ENCODE peak calls at places on chromosomes 1 and 21, in nine cellular contexts. Z is MCF 10A, N is choroid plexus epithelial cell, B is psoas muscle, J is endothelial cell, I is Calu3, K is thyroid gland, G is IMR-90, T is GM13976. X is an unnamed sample.

GRCh38 chr1:184210048-184210447 is 158.5 kb downstream of the TSEN15 start:
- DNase-seq in Z (no peak), N (peak), B (no peak), J (no peak), I (no peak), K (peak), G (peak), T (no peak), X (no peak)

GRCh38 chr1:44408181-44409018 is 3.3 kb downstream of the RNF220 start:
- DNase-seq in Z (no peak), N (peak), B (no peak), J (peak), I (no peak), K (no peak), G (no peak), T (no peak), X (no peak)

GRCh38 chr1:29209173-29209572 is 21.6 kb downstream of the MECR start:
- DNase-seq in Z (no peak), N (peak), B (no peak), J (no peak), I (no peak), K (no peak), G (peak), T (no peak), X (no peak)

GRCh38 chr1:216815239-216815955 is 92.2 kb upstream of the ESRRG start:
- DNase-seq in Z (no peak), N (peak), B (peak), J (no peak), I (no peak), K (peak), G (peak), T (no peak), X (peak)

GRCh38 chr1:66654643-66655042 is 97.6 kb upstream of the DYNLT5 start:
- DNase-seq in Z (no peak), N (no peak), B (no peak), J (no peak), I (no peak), K (no peak), G (no peak), T (no peak), X (peak)

GRCh38 chr1:67746299-67746698 is 61.3 kb downstream of the GADD45A start:
- DNase-seq in Z (no peak), N (no peak), B (no peak), J (no peak), I (no peak), K (no peak), G (no peak), T (no peak), X (no peak)

GRCh38 chr1:119554188-119554587 is 47.2 kb downstream of the HSD3B1 start:
- DNase-seq in Z (peak), N (peak), B (no peak), J (no peak), I (no peak), K (peak), G (peak), T (no peak), X (no peak)

GRCh38 chr1:116290920-116291465 is 82.1 kb upstream of the ATP1A1 start:
- DNase-seq in Z (peak), N (no peak), B (no peak), J (no peak), I (no peak), K (no peak), G (no peak), T (no peak), X (no peak)

GRCh38 chr1:200038987-200039848 is 11.7 kb downstream of the NR5A2 start:
- DNase-seq in Z (peak), N (no peak), B (no peak), J (peak), I (peak), K (peak), G (no peak), T (peak), X (no peak)

GRCh38 chr1:224526771-224527170 is 89.3 kb upstream of the CNIH3 start:
- DNase-seq in Z (no peak), N (no peak), B (no peak), J (no peak), I (no peak), K (no peak), G (no peak), T (no peak), X (no peak)

GRCh38 chr1:97186381-97186780 is 464.8 kb downstream of the PTBP2 start:
- DNase-seq in Z (peak), N (peak), B (no peak), J (peak), I (peak), K (no peak), G (no peak), T (no peak), X (no peak)
- TF ChIP-seq CTCF in Z (no peak), N (peak), B (no peak), J (no peak), I (no peak), K (no peak), G (no peak), T (peak), X (peak)

DNA sequence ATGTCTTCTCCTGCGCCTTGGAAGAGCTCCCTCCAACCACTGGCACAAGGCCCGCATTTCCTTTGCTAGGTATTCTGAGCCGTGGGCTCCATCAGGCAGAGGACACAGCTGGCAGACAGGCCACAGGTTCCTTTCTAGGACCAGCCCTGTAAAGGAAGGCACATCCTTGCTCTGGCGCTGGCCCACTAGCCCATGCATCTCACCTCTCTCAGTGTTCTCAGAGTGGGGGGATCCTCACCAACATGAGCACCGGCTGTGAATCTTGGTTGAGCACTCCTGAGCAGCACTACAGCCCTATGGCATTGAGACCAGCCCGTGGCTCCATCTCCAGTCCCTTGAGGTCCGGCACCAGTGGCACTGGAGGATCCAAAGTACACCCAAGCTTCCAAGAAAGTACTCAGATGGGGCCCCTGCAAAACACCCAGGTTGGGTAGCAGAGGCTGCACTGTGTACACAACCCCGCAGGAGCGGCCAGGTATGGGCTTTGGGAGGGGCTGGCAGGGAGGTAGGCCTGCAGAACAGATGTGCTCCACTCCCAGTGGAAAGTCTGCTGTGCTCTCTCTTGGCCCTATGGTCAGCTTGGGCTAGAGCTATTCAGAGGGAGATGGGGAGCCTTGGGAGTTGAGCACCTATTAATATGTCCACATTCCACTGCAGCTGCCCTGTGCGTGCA is 47.1 kb upstream of the PLPPR5 start:
- DNase-seq in Z (no peak), N (no peak), B (no peak), J (no peak), I (no peak), K (no peak), G (no peak), T (no peak), X (no peak)
- TF ChIP-seq CTCF in Z (no peak), N (no peak), B (no peak), J (no peak), I (no peak), K (no peak), G (no peak), T (no peak), X (no peak)

DNA sequence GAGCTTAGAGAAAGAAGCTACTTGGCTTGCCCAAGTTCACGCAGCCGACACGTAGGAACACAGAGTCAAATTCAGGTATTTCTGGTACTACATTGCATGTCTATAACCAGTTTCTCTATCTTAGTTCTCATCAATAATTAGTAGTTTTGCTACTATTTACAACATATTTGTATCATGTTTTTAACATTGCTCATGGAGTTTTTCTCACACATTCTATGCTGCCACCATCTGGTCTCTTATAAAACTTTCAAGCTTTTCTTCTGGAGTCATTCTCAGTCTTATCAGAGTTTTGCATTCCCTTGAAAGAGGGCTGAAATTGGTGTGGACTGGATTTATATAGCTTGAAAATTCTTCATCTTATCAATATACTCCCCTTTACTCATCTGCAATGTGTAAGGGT is 118.8 kb upstream of the PALMD start:
- DNase-seq in Z (peak), N (peak), B (no peak), J (no peak), I (no peak), K (no peak), G (peak), T (no peak), X (no peak)
- TF ChIP-seq CTCF in Z (peak), N (peak), B (peak), J (no peak), I (no peak), K (no peak), G (peak), T (no peak), X (peak)

GRCh38 chr1:171180671-171181070 is 4.4 kb upstream of the FMO2 start:
- DNase-seq in Z (no peak), N (no peak), B (no peak), J (no peak), I (no peak), K (no peak), G (no peak), T (no peak), X (no peak)
- TF ChIP-seq CTCF in Z (no peak), N (no peak), B (no peak), J (no peak), I (no peak), K (no peak), G (no peak), T (no peak), X (no peak)

GRCh38 chr21:44487831-44488230 is 32.5 kb downstream of the LRRC3 start:
- DNase-seq in Z (peak), N (peak), B (no peak), J (no peak), I (no peak), K (no peak), G (peak), T (no peak), X (no peak)
- TF ChIP-seq CTCF in Z (peak), N (peak), B (no peak), J (peak), I (peak), K (no peak), G (peak), T (no peak), X (peak)

GRCh38 chr21:39720126-39720778 is 24.7 kb upstream of the IGSF5 start:
- DNase-seq in Z (no peak), N (peak), B (no peak), J (no peak), I (no peak), K (no peak), G (no peak), T (no peak), X (no peak)
- TF ChIP-seq CTCF in Z (no peak), N (no peak), B (no peak), J (peak), I (no peak), K (no peak), G (no peak), T (no peak), X (peak)

GRCh38 chr1:22208973-22209378 is 66.1 kb upstream of the WNT4 start:
- DNase-seq in Z (no peak), N (no peak), B (no peak), J (no peak), I (no peak), K (no peak), G (no peak), T (no peak), X (no peak)

GRCh38 chr1:22206551-22207125 is 63.7 kb upstream of the WNT4 start:
- DNase-seq in Z (no peak), N (no peak), B (no peak), J (no peak), I (no peak), K (no peak), G (no peak), T (no peak), X (no peak)

GRCh38 chr1:22207605-22208264 is 64.8 kb upstream of the WNT4 start:
- DNase-seq in Z (no peak), N (no peak), B (no peak), J (no peak), I (no peak), K (no peak), G (no peak), T (no peak), X (no peak)

GRCh38 chr1:22210176-22210575 is 67.3 kb upstream of the WNT4 start:
- DNase-seq in Z (no peak), N (no peak), B (no peak), J (no peak), I (no peak), K (no peak), G (no peak), T (no peak), X (no peak)

DNA sequence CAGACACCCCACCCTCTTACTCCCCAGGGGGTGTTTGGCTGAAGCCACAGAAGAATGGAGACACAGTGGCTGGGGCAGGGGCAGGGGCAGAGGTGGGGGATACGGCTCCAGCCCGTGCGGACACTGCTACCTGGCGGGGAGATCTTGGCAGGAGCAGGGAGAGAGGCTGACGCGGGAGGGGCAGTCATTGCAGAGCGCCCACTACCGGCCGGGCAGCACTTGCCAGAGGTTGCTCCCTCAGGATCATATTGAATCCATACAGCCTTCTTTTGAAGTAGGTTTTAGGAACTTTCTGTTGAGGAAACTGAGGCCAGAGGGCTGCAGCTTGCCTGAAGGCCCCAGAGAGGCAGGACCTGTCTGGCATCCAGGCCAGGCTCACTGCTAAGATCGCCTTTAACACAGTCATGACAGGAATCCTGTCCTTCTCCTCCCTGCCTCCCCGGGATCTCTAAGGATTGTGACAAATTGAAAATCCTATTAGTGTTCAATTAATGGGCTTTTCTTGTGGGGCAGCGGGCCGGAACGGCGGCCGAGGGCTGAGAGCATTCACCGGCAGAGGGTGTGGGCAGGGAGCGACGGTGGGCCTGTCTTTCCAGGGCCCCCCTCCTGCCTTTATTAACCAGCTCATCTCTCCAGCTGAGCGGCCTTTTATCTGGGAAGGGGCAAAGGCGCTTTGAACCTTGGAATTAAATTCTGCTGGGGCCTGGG is 65.5 kb upstream of the WNT4 start:
- DNase-seq in Z (no peak), N (no peak), B (no peak), J (no peak), I (peak), K (no peak), G (no peak), T (no peak), X (no peak)
- TF ChIP-seq CTCF in Z (no peak), N (peak), B (peak), J (no peak), I (no peak), K (no peak), G (no peak), T (no peak), X (no peak)